ENCODE peak calls at places on chromosomes 13 and 19, in nine cellular contexts. T is posterior vena cava; J is cardiac muscle cell; K is HFF-Myc; M is effector CD4-positive, alpha-beta T cell; V is cardiac fibroblast; S is activated CD4-positive, alpha-beta memory T cell treated with anti-CD3 and anti-CD28 coated beads, Interleukin-2, amount 10 ng/mL, durations not matched to agents 7 days and 5 days; G is ELR; A is progenitor cell of endocrine pancreas. F is an unnamed sample.

GRCh38 chr13:53151692-53152421 is 123.2 kb downstream of the OLFM4 start:
- DNase-seq in T (no peak), J (peak; percentile 85), K (no peak), M (no peak), V (peak; percentile 11), S (peak; percentile 32), G (peak; percentile 24), A (peak; percentile 30), F (peak; percentile 54)

GRCh38 chr13:39263033-39263432 is 224.8 kb downstream of the NHLRC3 start:
- DNase-seq in T (no peak), J (peak; percentile 58), K (peak; percentile 11), M (no peak), V (peak; percentile 51), S (peak; percentile 38), G (peak; percentile 58), A (peak; percentile 18), F (peak; percentile 50)

GRCh38 chr13:72121466-72121865 is 254.5 kb upstream of the DACH1 start:
- DNase-seq in T (no peak), J (no peak), K (no peak), M (no peak), V (no peak), S (no peak), G (no peak), A (no peak), F (no peak)

GRCh38 chr19:58575183-58576041 is 2.3 kb upstream of the MZF1 start:
- DNase-seq in T (peak; percentile 97), J (peak; percentile 95), K (peak; percentile 68), M (peak; percentile 66), V (peak; percentile 95), S (peak; percentile 86), G (peak; percentile 88), A (peak; percentile 78), F (peak; percentile 91)

GRCh38 chr19:17326595-17326966 is 8.1 kb downstream of the ANO8 start:
- DNase-seq in T (no peak), J (no peak), K (no peak), M (no peak), V (no peak), S (no peak), G (no peak), A (no peak), F (no peak)

GRCh38 chr13:44653261-44653660 is 77.1 kb upstream of the TSC22D1 start:
- DNase-seq in T (no peak), J (no peak), K (no peak), M (no peak), V (no peak), S (no peak), G (peak; percentile 30), A (no peak), F (peak; percentile 65)

GRCh38 chr13:103351035-103351828 is 285.0 kb upstream of the SLC10A2 start:
- DNase-seq in T (no peak), J (peak; percentile 3), K (no peak), M (no peak), V (peak; percentile 39), S (no peak), G (peak; percentile 0), A (no peak), F (no peak)

GRCh38 chr19:39867133-39867532 is 21.0 kb upstream of the FBL start:
- DNase-seq in T (no peak), J (no peak), K (no peak), M (no peak), V (no peak), S (no peak), G (no peak), A (no peak), F (no peak)

GRCh38 chr13:50126378-50127016 is 111.3 kb downstream of the KCNRG start:
- DNase-seq in T (no peak), J (peak; percentile 36), K (no peak), M (peak; percentile 14), V (peak; percentile 56), S (peak; percentile 21), G (peak; percentile 37), A (no peak), F (no peak)

GRCh38 chr19:4278926-4279529 is at the start of gene SHD:
- DNase-seq in T (no peak), J (peak; percentile 71), K (no peak), M (no peak), V (no peak), S (no peak), G (no peak), A (no peak), F (no peak)

GRCh38 chr13:96862093-96862492 is 132.2 kb downstream of the OXGR1 start:
- DNase-seq in T (no peak), J (no peak), K (no peak), M (no peak), V (no peak), S (no peak), G (no peak), A (no peak), F (no peak)

GRCh38 chr19:50897191-50897607 is 14.0 kb downstream of the KLK4 start:
- DNase-seq in T (no peak), J (no peak), K (no peak), M (no peak), V (no peak), S (no peak), G (no peak), A (no peak), F (no peak)

GRCh38 chr19:18368504-18369222 is 17.3 kb upstream of the GDF15 start:
- DNase-seq in T (no peak), J (no peak), K (no peak), M (no peak), V (no peak), S (no peak), G (no peak), A (no peak), F (no peak)

GRCh38 chr13:82147526-82147925 is 1734.7 kb downstream of the SLITRK1 start:
- DNase-seq in T (no peak), J (no peak), K (no peak), M (no peak), V (no peak), S (no peak), G (peak; percentile 56), A (no peak), F (peak; percentile 31)

GRCh38 chr13:112793545-112794445 is 104.0 kb downstream of the ATP11A start:
- DNase-seq in T (no peak), J (no peak), K (no peak), M (no peak), V (no peak), S (no peak), G (no peak), A (no peak), F (no peak)

GRCh38 chr13:47168086-47168485 is 271.2 kb upstream of the HTR2A start:
- DNase-seq in T (no peak), J (no peak), K (no peak), M (no peak), V (peak; percentile 69), S (no peak), G (peak; percentile 75), A (no peak), F (peak; percentile 63)

GRCh38 chr19:34336781-34337271 is 28.2 kb upstream of the GPI start:
- DNase-seq in T (no peak), J (peak; percentile 65), K (peak; percentile 15), M (peak; percentile 32), V (peak; percentile 63), S (peak; percentile 48), G (peak; percentile 54), A (no peak), F (peak; percentile 41)

GRCh38 chr19:33456076-33456844 is 65.3 kb downstream of the PEPD start:
- DNase-seq in T (peak; percentile 58), J (no peak), K (no peak), M (no peak), V (no peak), S (no peak), G (no peak), A (no peak), F (no peak)